ENCODE peak calls at places on chromosomes 7 and 10, in five cellular contexts. L, Z, G, C and Y are unnamed samples.

GRCh38 chr10:3048114-3049019 is 19.0 kb upstream of the PFKP start:
- DNase-seq in Z (peak; percentile 22), C (peak; percentile 50), G (peak; percentile 79), L (no peak), Y (no peak)

GRCh38 chr10:101031796-101032636 is 982 bp downstream of the SFXN3 start:
- DNase-seq in L (no peak), C (peak; percentile 46), Z (no peak), G (peak; percentile 63), Y (peak; percentile 48)

GRCh38 chr10:88983939-88984338 is 6.7 kb upstream of the FAS start:
- DNase-seq in Z (no peak), L (no peak), G (no peak), C (no peak), Y (no peak)

GRCh38 chr10:30591249-30591670 is 38.3 kb downstream of the LYZL2 start:
- DNase-seq in L (peak; percentile 42), G (peak; percentile 53), C (peak; percentile 6), Z (peak; percentile 67), Y (peak; percentile 61)

GRCh38 chr7:95526128-95526738 is 40.5 kb downstream of the ASB4 start:
- DNase-seq in Z (no peak), C (no peak), L (no peak), G (no peak), Y (no peak)

GRCh38 chr7:25852995-25853713 is 298.8 kb upstream of the NFE2L3 start:
- DNase-seq in G (no peak), L (no peak), C (no peak), Z (no peak), Y (no peak)

GRCh38 chr7:45183711-45184210 is 26.2 kb downstream of the RAMP3 start:
- DNase-seq in Z (no peak), L (no peak), G (no peak), C (no peak), Y (no peak)

GRCh38 chr10:88687853-88688467 is 18.1 kb upstream of the LIPK start:
- DNase-seq in Z (peak; percentile 3), L (no peak), G (peak; percentile 24), C (no peak), Y (no peak)

GRCh38 chr7:94205529-94205928 is 189.2 kb upstream of the COL1A2 start:
- DNase-seq in G (no peak), L (no peak), Z (no peak), C (no peak), Y (no peak)

GRCh38 chr10:4034907-4035581 is 250.0 kb upstream of the KLF6 start:
- DNase-seq in L (no peak), C (no peak), G (peak; percentile 41), Z (no peak), Y (no peak)

GRCh38 chr10:111481271-111482073 is 404.6 kb downstream of the ADRA2A start:
- DNase-seq in Z (no peak), L (peak; percentile 58), C (peak; percentile 39), G (no peak), Y (no peak)

GRCh38 chr7:121385800-121386179 is 10.3 kb downstream of the FAM3C start:
- DNase-seq in C (no peak), L (peak; percentile 9), G (peak; percentile 15), Z (no peak), Y (no peak)

GRCh38 chr10:58577394-58577793 is 64.7 kb downstream of the BICC1 start:
- DNase-seq in G (peak; percentile 80), C (peak; percentile 68), L (no peak), Z (no peak), Y (no peak)

DNA sequence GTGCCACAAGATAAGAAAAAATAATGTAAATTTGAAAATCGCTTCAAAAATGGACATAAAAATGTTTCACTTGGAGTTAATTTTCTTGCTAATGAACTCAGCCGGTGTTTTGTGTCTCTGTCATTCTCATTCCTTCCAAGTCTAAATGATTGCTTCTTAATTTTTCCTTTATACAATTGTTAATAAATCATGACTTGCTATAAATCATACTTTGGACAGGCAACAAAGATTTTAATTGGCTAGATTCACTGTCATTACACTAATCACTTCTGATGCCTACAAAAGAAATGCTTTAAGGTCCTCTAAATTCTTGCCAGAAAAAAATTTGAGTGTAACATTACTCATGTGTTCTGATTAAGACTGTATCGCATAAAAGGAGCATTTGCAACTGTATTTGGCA is 239.6 kb upstream of the DKK1 start:
- DNase-seq in L (no peak), C (no peak), G (no peak), Z (no peak), Y (no peak)
- TF ChIP-seq CTCF in L (no peak), C (no peak), G (no peak), Z (no peak), Y (no peak)

DNA sequence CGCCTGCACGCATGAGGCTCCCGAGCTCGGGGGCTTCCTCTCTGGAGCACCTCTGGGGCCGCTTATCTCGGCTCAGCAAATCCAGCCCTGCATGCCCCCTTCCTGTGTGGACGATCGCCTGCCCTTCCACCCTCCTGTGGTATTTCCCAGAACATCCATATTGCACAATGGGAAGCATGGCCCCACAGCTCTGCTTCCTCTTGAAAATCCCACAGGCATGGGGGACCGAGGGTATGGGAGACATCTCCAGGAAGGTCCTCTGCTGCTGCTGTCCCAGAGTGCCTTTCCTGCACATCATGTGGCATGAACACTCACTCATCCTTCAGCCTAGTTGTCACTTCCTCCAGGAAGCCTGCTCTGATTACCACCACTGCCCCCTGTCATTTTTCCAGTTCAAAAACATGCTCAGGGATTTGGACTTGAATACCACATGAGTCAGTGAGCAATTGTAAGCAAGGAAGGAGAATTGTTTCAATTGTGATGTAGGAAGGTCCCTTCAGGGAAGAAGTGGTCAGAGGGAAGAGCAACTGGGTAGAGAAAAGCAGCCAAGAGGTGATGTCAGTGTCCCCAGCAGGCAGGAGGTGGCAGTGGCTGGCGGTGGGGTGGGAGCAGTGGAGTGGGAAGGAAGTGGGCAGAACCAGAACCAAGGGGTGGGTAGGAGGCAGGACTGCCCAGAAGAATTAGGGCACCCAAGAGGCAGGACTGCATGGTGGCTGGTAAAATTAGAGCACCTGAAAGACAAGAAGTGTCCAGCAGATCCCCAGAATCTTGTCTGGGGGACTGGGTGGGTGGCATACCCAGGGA is 67.5 kb upstream of the ZMIZ1 start:
- DNase-seq in L (no peak), Z (no peak), C (no peak), G (peak; percentile 50), Y (peak; percentile 68)
- H3K27me3 ChIP-seq in L (no peaks in the 10 kb centered on the region), Z (peaks cover 89% of the 10 kb centered on the region), C (peaks cover 12% of the 10 kb centered on the region), G (peaks cover 20% of the 10 kb centered on the region), Y (peaks cover 16% of the 10 kb centered on the region)

DNA sequence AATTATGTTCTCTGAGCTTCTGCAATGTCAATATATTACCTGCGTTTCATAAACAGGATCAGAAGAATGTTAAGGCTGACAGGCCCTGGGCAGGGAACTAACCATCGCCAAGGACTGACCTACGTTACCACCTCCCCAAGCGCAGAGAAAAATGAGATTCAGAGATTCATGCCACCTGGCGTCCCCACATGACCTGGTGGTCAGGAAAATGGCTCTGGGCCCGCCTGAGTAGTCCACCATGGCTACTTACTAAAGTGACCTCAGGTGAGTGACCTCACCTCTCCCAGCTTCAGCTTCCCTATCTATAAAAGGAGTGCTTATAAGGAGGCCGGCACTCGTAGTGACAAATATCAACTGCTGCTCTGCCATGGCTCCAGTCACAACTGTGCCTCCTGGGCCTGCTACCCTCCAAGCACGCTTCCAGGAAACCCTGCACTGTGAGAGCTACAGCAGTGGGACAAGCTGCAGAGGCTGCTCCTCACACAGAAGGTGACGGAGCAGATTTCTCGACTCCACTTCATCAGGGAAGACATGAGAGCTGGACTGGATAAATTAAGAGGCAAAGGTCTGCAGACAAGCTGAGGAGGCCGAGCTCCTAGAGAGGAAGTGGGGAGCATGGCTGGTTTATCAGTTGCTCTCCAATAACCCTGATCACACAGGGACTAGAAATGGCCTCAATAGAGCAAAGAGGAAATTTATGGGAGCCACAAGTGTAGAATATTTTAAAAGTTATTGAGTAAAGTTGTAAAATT is 103.0 kb downstream of the RNF216 start:
- DNase-seq in G (no peak), L (no peak), C (no peak), Z (no peak), Y (no peak)
- H3K4me2 ChIP-seq in G (no peak overlapping the region), L (no peak overlapping the region), C (no peak overlapping the region), Z (no peak overlapping the region), Y (no peak overlapping the region)

DNA sequence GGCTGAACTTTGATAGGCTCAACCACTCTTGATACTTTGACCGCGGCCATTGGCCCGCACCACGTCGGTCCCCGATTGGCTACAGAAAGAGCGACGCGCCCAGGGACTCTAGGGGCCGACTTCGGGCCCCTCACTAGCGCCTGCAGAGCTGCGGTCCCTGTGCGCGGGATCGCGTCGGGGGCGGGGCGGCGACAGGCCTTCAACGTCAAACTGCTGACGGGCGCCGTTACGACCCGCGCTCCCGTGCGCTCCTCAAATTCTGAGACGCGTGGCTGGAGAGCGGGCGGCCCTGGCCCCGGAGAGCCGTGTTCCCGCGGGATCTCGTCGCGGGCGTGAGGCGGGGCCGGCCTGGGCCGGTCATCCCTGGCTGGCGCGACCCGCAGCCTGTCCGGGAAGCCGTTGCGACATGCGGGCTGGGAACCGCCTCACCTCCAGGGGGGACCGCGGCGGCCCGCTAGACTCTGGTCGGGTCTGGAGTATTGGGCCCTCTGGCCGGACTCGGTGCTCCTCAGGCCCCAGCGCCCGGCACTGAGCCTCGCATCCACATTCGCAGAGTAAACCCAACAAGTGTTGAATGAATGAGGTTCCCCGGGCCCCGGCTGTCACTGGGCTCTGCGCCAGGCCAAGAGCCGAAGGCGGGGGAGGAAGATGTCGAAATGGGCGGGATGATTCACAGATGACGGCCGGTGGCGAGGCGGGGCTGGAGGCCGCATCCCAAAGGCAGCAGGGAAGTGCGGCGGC is 644 bp upstream of the SLC25A28 start:
- DNase-seq in Z (peak; percentile 88), C (peak; percentile 87), G (peak; percentile 94), L (peak; percentile 95), Y (peak; percentile 85)
- TF ChIP-seq CTCF in Z (no peak), C (no peak), G (no peak), L (peak; percentile 11), Y (no peak)

DNA sequence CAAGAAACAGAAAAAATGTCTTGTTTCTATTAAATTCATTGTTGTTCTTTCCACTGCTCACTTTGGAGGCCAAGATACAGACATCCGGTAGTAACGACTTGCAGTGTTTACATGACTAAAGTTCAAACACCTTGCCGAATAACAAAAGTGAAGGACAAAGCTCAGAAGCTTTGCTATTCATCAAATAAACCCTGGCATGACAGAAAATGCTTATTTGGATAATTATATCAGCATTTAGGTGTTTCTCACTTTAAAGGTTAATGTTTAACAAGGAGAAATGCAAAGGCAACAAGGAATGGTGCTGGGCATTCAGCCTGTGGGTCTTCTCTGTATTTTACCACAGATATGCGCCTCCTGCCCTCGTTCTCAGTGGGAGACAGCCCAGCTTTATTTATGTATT is 5.4 kb upstream of the PTF1A start:
- DNase-seq in G (no peak), Z (no peak), L (no peak), C (no peak), Y (no peak)
- H3K27me3 ChIP-seq in G (peaks cover 17% of the 10 kb centered on the region), Z (no peaks in the 10 kb centered on the region), L (peaks cover 13% of the 10 kb centered on the region), C (peaks cover 17% of the 10 kb centered on the region), Y (peaks cover 36% of the 10 kb centered on the region)

DNA sequence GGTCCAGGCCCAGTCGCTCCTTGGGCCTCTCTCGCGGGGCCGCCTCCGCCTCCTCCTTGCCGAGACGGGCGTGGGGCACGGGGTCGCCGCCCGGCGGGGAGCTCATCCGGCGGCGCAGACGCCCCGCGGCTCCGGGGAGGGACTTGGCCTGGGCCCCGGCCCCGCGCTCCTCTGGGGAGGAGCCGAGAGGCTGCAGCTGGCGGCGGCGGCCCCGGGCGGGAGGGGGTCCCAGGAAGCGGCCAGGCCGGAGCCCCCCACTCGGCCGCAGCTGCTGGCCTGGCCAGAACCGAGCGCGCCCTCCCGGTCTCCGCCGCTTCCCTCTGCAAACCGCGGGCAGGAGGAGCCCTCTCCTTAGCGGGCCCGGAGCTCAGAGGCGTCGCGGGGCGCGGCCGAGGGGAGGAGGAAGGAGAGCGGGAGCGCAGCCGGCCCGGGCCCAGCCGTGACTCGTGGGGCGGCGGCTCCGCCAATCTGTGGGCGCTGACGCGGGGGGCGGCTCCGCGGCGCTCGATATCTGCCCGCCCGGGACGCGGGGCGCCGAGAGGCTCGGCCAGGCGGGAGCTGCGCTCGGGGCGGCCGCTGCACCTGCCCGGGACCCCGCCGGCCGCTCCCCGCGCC is at the start of gene FAM20C:
- DNase-seq in G (peak; percentile 79), Z (peak; percentile 67), C (peak; percentile 80), L (peak; percentile 81), Y (peak; percentile 75)
- H3K4me2 ChIP-seq in G (peak within 1 kb of the TSS; percentile 69), Z (no peak within 1 kb of the TSS), C (peak within 1 kb of the TSS; percentile 99), L (peak within 1 kb of the TSS; percentile 94), Y (peak within 1 kb of the TSS; percentile 86)